ENCODE peak calls at places on chromosome 6, in ten cellular contexts. O is NCI-H2081 treated with DMSO at 0.1 percent for 48 hours; S is stimulated activated CD4-positive, alpha-beta T cell treated with anti-CD3 and anti-CD28 coated beads, Interleukin-1b, Interleukin-23, amount 100 ng/mL, for 1 hour; M is cerebellar cortex; H is activated CD4-positive, alpha-beta T cell treated with anti-CD3 and anti-CD28 coated beads for 1 hour; U is hypothalamus; R is tibial artery; G is GM06990; T is GM19239; A is B cell. Y is an unnamed sample.

GRCh38 chr6:159089909-159090308 is 45.1 kb upstream of the TAGAP start:
- DNase-seq in O (no peak), S (no peak), M (no peak), H (no peak), U (no peak), R (no peak), G (no peak), T (no peak), A (no peak), Y (no peak)

GRCh38 chr6:44284867-44285266 is 14.6 kb downstream of the TMEM151B start:
- DNase-seq in O (no peak), S (no peak), M (peak; percentile 69), H (no peak), U (no peak), R (no peak), G (no peak), T (no peak), A (no peak), Y (no peak)

GRCh38 chr6:17768388-17768787 is 61.7 kb upstream of the NUP153 start:
- DNase-seq in O (no peak), S (no peak), M (no peak), H (no peak), U (no peak), R (no peak), G (no peak), T (no peak), A (no peak), Y (no peak)

GRCh38 chr6:79631800-79632172 is 657 bp downstream of the SH3BGRL2 start:
- DNase-seq in O (no peak), S (no peak), M (peak; percentile 59), H (no peak), U (no peak), R (no peak), G (no peak), T (no peak), A (no peak), Y (no peak)

GRCh38 chr6:52664185-52664990 is 6.5 kb upstream of the TMEM14A start:
- DNase-seq in O (peak; percentile 94), S (peak; percentile 16), M (peak; percentile 97), H (peak; percentile 23), U (peak; percentile 49), R (peak; percentile 95), G (peak; percentile 87), T (peak; percentile 79), A (peak; percentile 71), Y (peak; percentile 92)

GRCh38 chr6:70575899-70576298 is 9.2 kb downstream of the SDHAF4 start:
- DNase-seq in O (no peak), S (no peak), M (no peak), H (no peak), U (no peak), R (no peak), G (no peak), T (no peak), A (no peak), Y (no peak)

GRCh38 chr6:8006208-8006607 is 58.0 kb downstream of the BLOC1S5 start:
- DNase-seq in O (no peak), S (no peak), M (peak; percentile 19), H (no peak), U (no peak), R (no peak), G (no peak), T (peak; percentile 19), A (peak; percentile 55), Y (peak; percentile 13)

GRCh38 chr6:45487645-45488044 is 109.9 kb upstream of the SUPT3H start:
- DNase-seq in O (no peak), S (no peak), M (no peak), H (no peak), U (no peak), R (no peak), G (no peak), T (no peak), A (no peak), Y (no peak)

GRCh38 chr6:17904491-17905120 is 82.8 kb downstream of the KIF13A start:
- DNase-seq in O (no peak), S (no peak), M (no peak), H (no peak), U (no peak), R (no peak), G (no peak), T (no peak), A (no peak), Y (no peak)

GRCh38 chr6:122651031-122651430 is 40.8 kb downstream of the PKIB start:
- DNase-seq in O (no peak), S (no peak), M (no peak), H (no peak), U (no peak), R (no peak), G (no peak), T (no peak), A (no peak), Y (no peak)

GRCh38 chr6:41066867-41067304 is 5.3 kb downstream of the OARD1 start:
- DNase-seq in O (peak; percentile 38), S (peak; percentile 39), M (peak; percentile 86), H (peak; percentile 39), U (peak; percentile 3), R (no peak), G (no peak), T (no peak), A (peak; percentile 81), Y (peak; percentile 75)